ENCODE peak calls at places on chromosomes 16 and 17, in eight cellular contexts. G, X, K, N, R, O, U and J are unnamed samples.

GRCh38 chr17:49021095-49021767 is 24.0 kb downstream of the IGF2BP1 start:
- DNase-seq in G (no peak), X (no peak), K (no peak), N (no peak), R (no peak), O (no peak), U (no peak), J (peak; percentile 11)

GRCh38 chr17:12457493-12457892 is 208.2 kb upstream of the MYOCD start:
- DNase-seq in G (no peak), X (no peak), K (no peak), N (no peak), R (no peak), O (no peak), U (no peak), J (no peak)

GRCh38 chr17:600576-601301 is 113.9 kb downstream of the VPS53 start:
- DNase-seq in G (no peak), X (no peak), K (no peak), N (peak; percentile 89), R (no peak), O (no peak), U (no peak), J (no peak)

GRCh38 chr16:88532434-88533241 is 37.6 kb upstream of the ZC3H18 start:
- DNase-seq in G (no peak), X (no peak), K (no peak), N (no peak), R (no peak), O (no peak), U (no peak), J (no peak)

GRCh38 chr16:80968386-80969113 is 38.1 kb downstream of the CMC2 start:
- DNase-seq in G (no peak), X (no peak), K (no peak), N (no peak), R (no peak), O (no peak), U (no peak), J (no peak)

GRCh38 chr17:36188891-36189306 is 7.7 kb downstream of the CCL3L1 start:
- DNase-seq in G (no peak), X (peak; percentile 40), K (no peak), N (no peak), R (no peak), O (no peak), U (no peak), J (no peak)

GRCh38 chr17:50101346-50102163 is 6.4 kb downstream of the PDK2 start:
- DNase-seq in G (no peak), X (no peak), K (peak; percentile 93), N (peak; percentile 67), R (no peak), O (peak; percentile 66), U (no peak), J (peak; percentile 74)

GRCh38 chr16:84054271-84054670 is 11.7 kb upstream of the SLC38A8 start:
- DNase-seq in G (no peak), X (no peak), K (no peak), N (no peak), R (no peak), O (no peak), U (no peak), J (no peak)

GRCh38 chr16:86726340-86726739 is 148.0 kb downstream of the FOXL1 start:
- DNase-seq in G (no peak), X (no peak), K (no peak), N (no peak), R (no peak), O (no peak), U (no peak), J (no peak)

GRCh38 chr16:29730649-29731048 is 15.1 kb downstream of the C16orf54 start:
- DNase-seq in G (no peak), X (no peak), K (no peak), N (no peak), R (no peak), O (no peak), U (no peak), J (no peak)

GRCh38 chr16:11076259-11077018 is 132.1 kb downstream of the CLEC16A start:
- DNase-seq in G (no peak), X (peak; percentile 57), K (no peak), N (peak; percentile 55), R (no peak), O (no peak), U (no peak), J (no peak)

GRCh38 chr16:20504418-20504817 is 53.1 kb downstream of the ACSM2A start:
- DNase-seq in G (no peak), X (no peak), K (no peak), N (no peak), R (no peak), O (no peak), U (no peak), J (no peak)